ENCODE peak calls at places on chromosome 3, in ten cellular contexts. G is AG08395; V is COLO829; C is AG08396; L is cardiac fibroblast; I is psoas muscle; W is tibial artery; H is activated T-cell treated with anti-CD3 and anti-CD28 coated beads, Interleukin-2, amount 50 U/mL, for 24 hours; R is ELF-1; Q is effector memory CD8-positive, alpha-beta T cell. Y is an unnamed sample.

GRCh38 chr3:46706771-46707582 is 5.8 kb downstream of the TMIE start:
- DNase-seq in G (no peak), V (peak), C (no peak), L (no peak), I (peak), W (peak), H (peak), R (peak), Q (no peak), Y (no peak)

GRCh38 chr3:9397911-9398714 is 698 bp downstream of the SETD5 start:
- DNase-seq in G (no peak), V (no peak), C (no peak), L (peak), I (peak), W (peak), H (peak), R (peak), Q (no peak), Y (peak)

GRCh38 chr3:135329479-135329878 is 534.4 kb downstream of the EPHB1 start:
- DNase-seq in G (no peak), V (no peak), C (no peak), L (no peak), I (peak), W (no peak), H (no peak), R (no peak), Q (no peak), Y (no peak)

GRCh38 chr3:43142472-43142871 is 36.6 kb upstream of the POMGNT2 start:
- DNase-seq in G (no peak), V (no peak), C (no peak), L (no peak), I (no peak), W (no peak), H (no peak), R (peak), Q (no peak), Y (no peak)

GRCh38 chr3:11214451-11214987 is 57.7 kb upstream of the ATG7 start:
- DNase-seq in G (no peak), V (no peak), C (no peak), L (no peak), I (no peak), W (no peak), H (no peak), R (no peak), Q (no peak), Y (peak)

GRCh38 chr3:185824467-185825378 is at the start of gene IGF2BP2:
- DNase-seq in G (peak), V (peak), C (peak), L (peak), I (peak), W (peak), H (peak), R (peak), Q (no peak), Y (peak)

GRCh38 chr3:177538064-177538742 is 340.9 kb upstream of the TBL1XR1 start:
- DNase-seq in G (peak), V (peak), C (peak), L (peak), I (peak), W (peak), H (no peak), R (no peak), Q (no peak), Y (no peak)

GRCh38 chr3:156558389-156558788 is 3.5 kb upstream of the SSR3 start:
- DNase-seq in G (no peak), V (no peak), C (no peak), L (no peak), I (no peak), W (no peak), H (no peak), R (no peak), Q (no peak), Y (peak)

GRCh38 chr3:86990734-86991481 is at the start of gene VGLL3:
- DNase-seq in G (peak), V (no peak), C (peak), L (peak), I (peak), W (peak), H (peak), R (peak), Q (no peak), Y (peak)

GRCh38 chr3:86087160-86087871 is 903.6 kb downstream of the VGLL3 start:
- DNase-seq in G (no peak), V (no peak), C (no peak), L (no peak), I (no peak), W (no peak), H (no peak), R (no peak), Q (no peak), Y (no peak)

GRCh38 chr3:144652573-144652972 is 681.0 kb downstream of the DIPK2A start:
- DNase-seq in G (peak), V (no peak), C (no peak), L (peak), I (no peak), W (no peak), H (no peak), R (no peak), Q (no peak), Y (no peak)

GRCh38 chr3:65130782-65131181 is 443.0 kb upstream of the ADAMTS9 start:
- DNase-seq in G (no peak), V (no peak), C (peak), L (peak), I (no peak), W (no peak), H (no peak), R (no peak), Q (no peak), Y (no peak)

GRCh38 chr3:184283681-184284080 is 7.9 kb downstream of the ECE2 start:
- DNase-seq in G (no peak), V (no peak), C (no peak), L (no peak), I (no peak), W (no peak), H (no peak), R (no peak), Q (no peak), Y (no peak)

GRCh38 chr3:138093721-138094120 is 21.7 kb downstream of the DZIP1L start:
- DNase-seq in G (no peak), V (no peak), C (no peak), L (no peak), I (no peak), W (no peak), H (no peak), R (no peak), Q (no peak), Y (no peak)

Y was measured in left kidney.